ENCODE peak calls at places on chromosomes 1 and 21, in seven cellular contexts. One of them, this sample, is unnamed.

GRCh38 chr1:3539707-3540425 is 71.4 kb downstream of the MEGF6 start:
- DNase-seq in ascending aorta: peak
- DNase-seq in left ventricle myocardium inferior: no peak
- DNase-seq in colonic mucosa: no peak
- DNase-seq in progenitor cell of endocrine pancreas: no peak
- DNase-seq in OCI-LY7: no peak
- DNase-seq in body of pancreas: peak
- DNase-seq in this sample: no peak

GRCh38 chr21:31201548-31201947 is 142.5 kb downstream of the TIAM1 start:
- DNase-seq in ascending aorta: peak
- DNase-seq in left ventricle myocardium inferior: no peak
- DNase-seq in colonic mucosa: no peak
- DNase-seq in progenitor cell of endocrine pancreas: no peak
- DNase-seq in OCI-LY7: no peak
- DNase-seq in body of pancreas: peak
- DNase-seq in this sample: no peak

GRCh38 chr1:210259496-210259895 is 26.9 kb downstream of the SERTAD4 start:
- DNase-seq in ascending aorta: no peak
- DNase-seq in left ventricle myocardium inferior: no peak
- DNase-seq in colonic mucosa: no peak
- DNase-seq in progenitor cell of endocrine pancreas: no peak
- DNase-seq in OCI-LY7: no peak
- DNase-seq in body of pancreas: no peak
- DNase-seq in this sample: no peak

GRCh38 chr1:101122452-101123166 is 97.0 kb upstream of the DPH5 start:
- DNase-seq in ascending aorta: no peak
- DNase-seq in left ventricle myocardium inferior: no peak
- DNase-seq in colonic mucosa: no peak
- DNase-seq in progenitor cell of endocrine pancreas: no peak
- DNase-seq in OCI-LY7: no peak
- DNase-seq in body of pancreas: no peak
- DNase-seq in this sample: no peak

GRCh38 chr1:61434276-61434675 is 290.7 kb downstream of the TM2D1 start:
- DNase-seq in ascending aorta: no peak
- DNase-seq in left ventricle myocardium inferior: no peak
- DNase-seq in colonic mucosa: no peak
- DNase-seq in progenitor cell of endocrine pancreas: no peak
- DNase-seq in OCI-LY7: no peak
- DNase-seq in body of pancreas: no peak
- DNase-seq in this sample: no peak

GRCh38 chr1:25896266-25896665 is 10.0 kb downstream of the STMN1 start:
- DNase-seq in ascending aorta: no peak
- DNase-seq in left ventricle myocardium inferior: no peak
- DNase-seq in colonic mucosa: no peak
- DNase-seq in progenitor cell of endocrine pancreas: no peak
- DNase-seq in OCI-LY7: no peak
- DNase-seq in body of pancreas: no peak
- DNase-seq in this sample: no peak

GRCh38 chr1:201463071-201463552 is 5.9 kb downstream of the PHLDA3 start:
- DNase-seq in ascending aorta: no peak
- DNase-seq in left ventricle myocardium inferior: no peak
- DNase-seq in colonic mucosa: no peak
- DNase-seq in progenitor cell of endocrine pancreas: no peak
- DNase-seq in OCI-LY7: no peak
- DNase-seq in body of pancreas: no peak
- DNase-seq in this sample: no peak

GRCh38 chr1:247216246-247216645 is 39.6 kb upstream of the VN1R5 start:
- DNase-seq in ascending aorta: no peak
- DNase-seq in left ventricle myocardium inferior: no peak
- DNase-seq in colonic mucosa: no peak
- DNase-seq in progenitor cell of endocrine pancreas: no peak
- DNase-seq in OCI-LY7: no peak
- DNase-seq in body of pancreas: no peak
- DNase-seq in this sample: no peak

GRCh38 chr1:9311029-9311428 is 18.3 kb downstream of the SPSB1 start:
- DNase-seq in ascending aorta: no peak
- DNase-seq in left ventricle myocardium inferior: no peak
- DNase-seq in colonic mucosa: no peak
- DNase-seq in progenitor cell of endocrine pancreas: no peak
- DNase-seq in OCI-LY7: no peak
- DNase-seq in body of pancreas: no peak
- DNase-seq in this sample: no peak

GRCh38 chr1:35281565-35281964 is 13.1 kb downstream of the ZMYM4 start:
- DNase-seq in ascending aorta: no peak
- DNase-seq in left ventricle myocardium inferior: no peak
- DNase-seq in colonic mucosa: no peak
- DNase-seq in progenitor cell of endocrine pancreas: no peak
- DNase-seq in OCI-LY7: no peak
- DNase-seq in body of pancreas: no peak
- DNase-seq in this sample: no peak

GRCh38 chr1:218165687-218166088 is 119.4 kb upstream of the RRP15 start:
- DNase-seq in ascending aorta: no peak
- DNase-seq in left ventricle myocardium inferior: no peak
- DNase-seq in colonic mucosa: no peak
- DNase-seq in progenitor cell of endocrine pancreas: no peak
- DNase-seq in OCI-LY7: peak
- DNase-seq in body of pancreas: no peak
- DNase-seq in this sample: no peak

GRCh38 chr1:21299780-21300395 is 9.6 kb upstream of the ECE1 start:
- DNase-seq in ascending aorta: no peak
- DNase-seq in left ventricle myocardium inferior: no peak
- DNase-seq in colonic mucosa: no peak
- DNase-seq in progenitor cell of endocrine pancreas: no peak
- DNase-seq in OCI-LY7: no peak
- DNase-seq in body of pancreas: no peak
- DNase-seq in this sample: no peak

DNA sequence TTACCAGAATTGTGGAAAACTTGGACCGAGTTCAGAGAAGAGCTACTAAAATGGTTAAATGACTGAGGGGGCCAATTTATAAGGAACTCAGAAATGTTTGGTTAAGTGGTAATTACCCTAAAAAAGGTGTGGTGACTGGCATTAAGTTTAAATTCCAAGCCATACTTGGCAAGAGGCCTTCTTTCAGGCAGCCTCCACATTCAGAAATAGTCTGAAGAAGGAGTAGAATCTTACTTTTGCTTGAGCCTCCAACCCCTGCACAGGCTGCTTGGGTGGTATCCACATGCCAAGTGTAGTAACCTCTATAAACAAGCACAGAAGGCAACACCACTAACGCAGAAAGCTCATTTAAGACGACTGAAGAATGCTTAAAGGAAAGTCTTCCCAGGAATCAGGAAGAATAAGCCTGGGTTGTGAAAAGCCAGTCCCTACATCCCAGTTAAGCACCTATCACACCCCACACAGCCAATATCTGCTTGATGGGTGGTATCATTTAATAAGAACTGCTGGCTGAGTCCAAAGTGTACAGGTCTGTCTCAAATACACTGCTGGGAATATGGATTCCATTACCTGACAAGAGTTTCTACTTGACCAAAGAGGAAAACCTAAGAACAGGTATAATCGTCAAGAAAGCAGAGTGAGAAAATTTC is 13.7 kb upstream of the GORAB start:
- DNase-seq in ascending aorta: no peak
- DNase-seq in left ventricle myocardium inferior: no peak
- DNase-seq in colonic mucosa: peak
- DNase-seq in progenitor cell of endocrine pancreas: no peak
- DNase-seq in OCI-LY7: no peak
- DNase-seq in body of pancreas: no peak
- DNase-seq in this sample: no peak
- TF ChIP-seq CTCF in ascending aorta: no peak
- TF ChIP-seq CTCF in left ventricle myocardium inferior: no peak
- TF ChIP-seq CTCF in colonic mucosa: no peak
- TF ChIP-seq CTCF in progenitor cell of endocrine pancreas: no peak
- TF ChIP-seq CTCF in OCI-LY7: no peak
- TF ChIP-seq CTCF in body of pancreas: no peak
- TF ChIP-seq CTCF in this sample: no peak

GRCh38 chr1:11934295-11935039 is at the start of gene PLOD1:
- DNase-seq in ascending aorta: peak
- DNase-seq in left ventricle myocardium inferior: peak
- DNase-seq in colonic mucosa: peak
- DNase-seq in progenitor cell of endocrine pancreas: peak
- DNase-seq in OCI-LY7: peak
- DNase-seq in body of pancreas: peak
- DNase-seq in this sample: peak
- TF ChIP-seq CTCF in ascending aorta: no peak
- TF ChIP-seq CTCF in left ventricle myocardium inferior: no peak
- TF ChIP-seq CTCF in colonic mucosa: no peak
- TF ChIP-seq CTCF in progenitor cell of endocrine pancreas: no peak
- TF ChIP-seq CTCF in OCI-LY7: no peak
- TF ChIP-seq CTCF in body of pancreas: no peak
- TF ChIP-seq CTCF in this sample: no peak

GRCh38 chr1:112700290-112701226 is 6.4 kb downstream of the RHOC start:
- DNase-seq in ascending aorta: peak
- DNase-seq in left ventricle myocardium inferior: peak
- DNase-seq in colonic mucosa: peak
- DNase-seq in progenitor cell of endocrine pancreas: no peak
- DNase-seq in OCI-LY7: peak
- DNase-seq in body of pancreas: peak
- DNase-seq in this sample: peak
- TF ChIP-seq CTCF in ascending aorta: no peak
- TF ChIP-seq CTCF in left ventricle myocardium inferior: peak
- TF ChIP-seq CTCF in colonic mucosa: no peak
- TF ChIP-seq CTCF in progenitor cell of endocrine pancreas: no peak
- TF ChIP-seq CTCF in OCI-LY7: no peak
- TF ChIP-seq CTCF in body of pancreas: peak
- TF ChIP-seq CTCF in this sample: no peak

DNA sequence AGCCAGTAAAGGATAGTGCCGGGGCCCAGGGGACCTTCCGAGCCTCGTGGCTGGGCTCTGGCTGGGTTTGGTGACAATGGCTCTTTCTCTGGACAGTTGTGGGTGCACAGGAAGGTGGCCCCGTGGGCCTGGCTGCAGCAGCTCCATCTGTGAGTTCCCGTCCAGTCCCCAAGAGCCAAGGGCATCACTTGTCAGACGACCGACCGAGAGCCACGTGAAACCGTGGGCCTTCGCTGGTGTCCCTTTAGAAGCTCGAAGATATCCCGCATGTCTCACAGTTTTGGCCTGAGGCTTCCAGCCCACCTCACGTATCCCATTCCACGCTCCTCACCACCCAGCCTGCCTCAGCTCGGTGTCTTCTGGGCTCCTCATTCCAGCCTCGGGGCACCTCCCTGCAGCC is 27.2 kb upstream of the UMODL1 start:
- DNase-seq in ascending aorta: no peak
- DNase-seq in left ventricle myocardium inferior: no peak
- DNase-seq in colonic mucosa: no peak
- DNase-seq in progenitor cell of endocrine pancreas: no peak
- DNase-seq in OCI-LY7: no peak
- DNase-seq in body of pancreas: no peak
- DNase-seq in this sample: no peak
- TF ChIP-seq CTCF in ascending aorta: no peak
- TF ChIP-seq CTCF in left ventricle myocardium inferior: no peak
- TF ChIP-seq CTCF in colonic mucosa: no peak
- TF ChIP-seq CTCF in progenitor cell of endocrine pancreas: no peak
- TF ChIP-seq CTCF in OCI-LY7: no peak
- TF ChIP-seq CTCF in body of pancreas: no peak
- TF ChIP-seq CTCF in this sample: no peak

GRCh38 chr1:161019767-161020572 is 982 bp downstream of the F11R start:
- DNase-seq in ascending aorta: no peak
- DNase-seq in left ventricle myocardium inferior: no peak
- DNase-seq in colonic mucosa: no peak
- DNase-seq in progenitor cell of endocrine pancreas: no peak
- DNase-seq in OCI-LY7: no peak
- DNase-seq in body of pancreas: no peak
- DNase-seq in this sample: no peak

GRCh38 chr1:161018631-161018930 is 2.4 kb downstream of the F11R start:
- DNase-seq in ascending aorta: no peak
- DNase-seq in left ventricle myocardium inferior: no peak
- DNase-seq in colonic mucosa: no peak
- DNase-seq in progenitor cell of endocrine pancreas: no peak
- DNase-seq in OCI-LY7: no peak
- DNase-seq in body of pancreas: no peak
- DNase-seq in this sample: no peak

GRCh38 chr1:161021168-161021958 is 411 bp upstream of the F11R start:
- DNase-seq in ascending aorta: peak
- DNase-seq in left ventricle myocardium inferior: peak
- DNase-seq in colonic mucosa: peak
- DNase-seq in progenitor cell of endocrine pancreas: peak
- DNase-seq in OCI-LY7: peak
- DNase-seq in body of pancreas: peak
- DNase-seq in this sample: peak

GRCh38 chr1:161021959-161022332 is 994 bp upstream of the F11R start:
- DNase-seq in ascending aorta: no peak
- DNase-seq in left ventricle myocardium inferior: no peak
- DNase-seq in colonic mucosa: no peak
- DNase-seq in progenitor cell of endocrine pancreas: no peak
- DNase-seq in OCI-LY7: no peak
- DNase-seq in body of pancreas: no peak
- DNase-seq in this sample: no peak

GRCh38 chr1:161020573-161021167 is at the start of gene F11R:
- DNase-seq in ascending aorta: no peak
- DNase-seq in left ventricle myocardium inferior: no peak
- DNase-seq in colonic mucosa: peak
- DNase-seq in progenitor cell of endocrine pancreas: peak
- DNase-seq in OCI-LY7: no peak
- DNase-seq in body of pancreas: peak
- DNase-seq in this sample: peak
- TF ChIP-seq CTCF in ascending aorta: peak
- TF ChIP-seq CTCF in left ventricle myocardium inferior: peak
- TF ChIP-seq CTCF in colonic mucosa: no peak
- TF ChIP-seq CTCF in progenitor cell of endocrine pancreas: peak
- TF ChIP-seq CTCF in OCI-LY7: peak
- TF ChIP-seq CTCF in body of pancreas: peak
- TF ChIP-seq CTCF in this sample: peak

GRCh38 chr1:10903421-10903820 is 107.0 kb upstream of the CASZ1 start:
- DNase-seq in ascending aorta: no peak
- DNase-seq in left ventricle myocardium inferior: no peak
- DNase-seq in colonic mucosa: no peak
- DNase-seq in progenitor cell of endocrine pancreas: no peak
- DNase-seq in OCI-LY7: no peak
- DNase-seq in body of pancreas: no peak
- DNase-seq in this sample: no peak
- TF ChIP-seq CTCF in ascending aorta: no peak
- TF ChIP-seq CTCF in left ventricle myocardium inferior: no peak
- TF ChIP-seq CTCF in colonic mucosa: no peak
- TF ChIP-seq CTCF in progenitor cell of endocrine pancreas: no peak
- TF ChIP-seq CTCF in OCI-LY7: no peak
- TF ChIP-seq CTCF in body of pancreas: no peak
- TF ChIP-seq CTCF in this sample: no peak

DNA sequence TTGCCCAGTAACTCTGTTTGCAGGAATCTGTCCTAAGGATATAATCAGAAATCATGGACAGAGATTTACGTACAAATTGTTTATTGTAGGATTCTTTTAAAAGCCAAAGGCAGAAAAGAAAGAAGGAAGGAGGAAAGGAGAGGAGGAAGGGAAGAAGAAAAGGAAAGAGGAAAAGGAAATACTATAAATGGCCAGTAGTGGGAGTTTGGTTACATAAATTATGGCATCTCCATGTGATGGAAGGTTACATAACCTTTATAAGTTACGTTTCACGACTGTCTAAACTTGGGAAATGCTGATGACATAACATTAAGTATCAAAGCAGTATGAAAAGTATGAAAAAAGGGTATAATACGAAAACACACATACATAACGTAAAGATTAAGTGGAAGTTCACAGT is 39.0 kb downstream of the SMYD2 start:
- DNase-seq in ascending aorta: no peak
- DNase-seq in left ventricle myocardium inferior: no peak
- DNase-seq in colonic mucosa: no peak
- DNase-seq in progenitor cell of endocrine pancreas: no peak
- DNase-seq in OCI-LY7: no peak
- DNase-seq in body of pancreas: no peak
- DNase-seq in this sample: no peak
- TF ChIP-seq CTCF in ascending aorta: no peak
- TF ChIP-seq CTCF in left ventricle myocardium inferior: peak
- TF ChIP-seq CTCF in colonic mucosa: no peak
- TF ChIP-seq CTCF in progenitor cell of endocrine pancreas: peak
- TF ChIP-seq CTCF in OCI-LY7: peak
- TF ChIP-seq CTCF in body of pancreas: no peak
- TF ChIP-seq CTCF in this sample: peak

This sample was measured in neural crest cell.